ENCODE peak calls at places on chromosome 20, in six cellular contexts. Z is adipocyte, G is left ventricle myocardium inferior, A is heart left ventricle, P is H9, U is testis. I is an unnamed sample.

GRCh38 chr20:32112862-32113261 is 3.3 kb downstream of the TM9SF4 start:
- DNase-seq in Z (no peak), P (no peak), U (peak; percentile 28), G (no peak), A (peak; percentile 36), I (no peak)

GRCh38 chr20:31934968-31935764 is 16.7 kb downstream of the PDRG1 start:
- DNase-seq in G (no peak), U (no peak), A (no peak), P (peak; percentile 80), Z (no peak), I (peak; percentile 80)

GRCh38 chr20:16035576-16035975 is 537.7 kb downstream of the KIF16B start:
- DNase-seq in Z (no peak), P (no peak), G (no peak), U (no peak), A (no peak), I (no peak)

GRCh38 chr20:64040231-64041039 is 4.5 kb downstream of the C20orf204 start:
- DNase-seq in P (no peak), U (no peak), G (no peak), Z (no peak), A (no peak), I (no peak)

GRCh38 chr20:48147326-48147725 is 362.0 kb upstream of the SULF2 start:
- DNase-seq in U (peak; percentile 53), G (no peak), P (no peak), A (no peak), Z (no peak), I (no peak)

GRCh38 chr20:588932-589672 is 21.0 kb downstream of the TCF15 start:
- DNase-seq in G (no peak), U (no peak), P (no peak), Z (no peak), A (no peak), I (peak; percentile 72)

GRCh38 chr20:24718696-24719095 is 230.4 kb upstream of the CST7 start:
- DNase-seq in Z (no peak), G (no peak), A (no peak), P (peak; percentile 43), U (no peak), I (peak; percentile 67)

GRCh38 chr20:14919473-14920157 is 582.2 kb upstream of the FLRT3 start:
- DNase-seq in A (no peak), G (no peak), P (peak; percentile 89), U (no peak), Z (peak; percentile 93), I (peak; percentile 90)

GRCh38 chr20:1075564-1075963 is 42.8 kb upstream of the PSMF1 start:
- DNase-seq in U (no peak), G (no peak), A (no peak), Z (no peak), P (no peak), I (no peak)

GRCh38 chr20:17612287-17612974 is 42.6 kb downstream of the DSTN start:
- DNase-seq in G (no peak), A (peak; percentile 37), Z (peak; percentile 70), P (peak; percentile 36), U (no peak), I (peak; percentile 62)

GRCh38 chr20:38935285-38935684 is 9.1 kb downstream of the FAM83D start:
- DNase-seq in U (no peak), Z (peak; percentile 7), G (no peak), A (no peak), P (no peak), I (no peak)

GRCh38 chr20:34074101-34074760 is 37.8 kb downstream of the EIF2S2 start:
- DNase-seq in A (no peak), U (no peak), P (no peak), Z (peak; percentile 23), G (no peak), I (no peak)

GRCh38 chr20:38242848-38243449 is 17.6 kb downstream of the KIAA1755 start:
- DNase-seq in P (peak; percentile 44), A (no peak), U (peak; percentile 62), G (no peak), Z (no peak), I (peak; percentile 86)

GRCh38 chr20:31710423-31711250 is 12.0 kb downstream of the BCL2L1 start:
- DNase-seq in P (no peak), U (no peak), A (peak; percentile 68), Z (no peak), G (peak; percentile 70), I (no peak)

GRCh38 chr20:48906221-48906877 is 15.2 kb upstream of the ARFGEF2 start:
- DNase-seq in Z (no peak), U (no peak), A (no peak), G (no peak), P (no peak), I (no peak)

GRCh38 chr20:11891081-11891826 is 26.4 kb upstream of the BTBD3 start:
- DNase-seq in P (peak; percentile 50), Z (peak; percentile 80), A (peak; percentile 72), U (peak; percentile 69), G (peak; percentile 63), I (no peak)

GRCh38 chr20:37311710-37312355 is 22.4 kb downstream of the MANBAL start:
- DNase-seq in U (no peak), P (no peak), A (no peak), Z (peak; percentile 25), G (no peak), I (no peak)

GRCh38 chr20:11242320-11242719 is 568.5 kb upstream of the JAG1 start:
- DNase-seq in P (no peak), A (no peak), G (no peak), U (no peak), Z (no peak), I (no peak)

GRCh38 chr20:48266571-48266970 is 481.3 kb upstream of the SULF2 start:
- DNase-seq in P (no peak), A (no peak), G (no peak), U (no peak), Z (no peak), I (peak; percentile 74)

GRCh38 chr20:23129256-23129655 is 43.1 kb upstream of the CD93 start:
- DNase-seq in A (no peak), P (no peak), G (no peak), Z (no peak), U (no peak), I (no peak)

GRCh38 chr20:20505554-20505953 is 137.7 kb downstream of the INSM1 start:
- DNase-seq in U (no peak), P (no peak), G (no peak), Z (no peak), A (no peak), I (no peak)

GRCh38 chr20:56629464-56630085 is 469 bp downstream of the TFAP2C start:
- DNase-seq in Z (peak; percentile 44), U (no peak), A (no peak), P (no peak), G (no peak), I (no peak)
- H3K27me3 ChIP-seq in Z (peaks cover 86% of the 10 kb centered on the region), U (no peaks in the 10 kb centered on the region), A (peaks cover 81% of the 10 kb centered on the region), P (peaks cover 41% of the 10 kb centered on the region), G (peaks cover 100% of the 10 kb centered on the region), I (peaks cover 94% of the 10 kb centered on the region)

DNA sequence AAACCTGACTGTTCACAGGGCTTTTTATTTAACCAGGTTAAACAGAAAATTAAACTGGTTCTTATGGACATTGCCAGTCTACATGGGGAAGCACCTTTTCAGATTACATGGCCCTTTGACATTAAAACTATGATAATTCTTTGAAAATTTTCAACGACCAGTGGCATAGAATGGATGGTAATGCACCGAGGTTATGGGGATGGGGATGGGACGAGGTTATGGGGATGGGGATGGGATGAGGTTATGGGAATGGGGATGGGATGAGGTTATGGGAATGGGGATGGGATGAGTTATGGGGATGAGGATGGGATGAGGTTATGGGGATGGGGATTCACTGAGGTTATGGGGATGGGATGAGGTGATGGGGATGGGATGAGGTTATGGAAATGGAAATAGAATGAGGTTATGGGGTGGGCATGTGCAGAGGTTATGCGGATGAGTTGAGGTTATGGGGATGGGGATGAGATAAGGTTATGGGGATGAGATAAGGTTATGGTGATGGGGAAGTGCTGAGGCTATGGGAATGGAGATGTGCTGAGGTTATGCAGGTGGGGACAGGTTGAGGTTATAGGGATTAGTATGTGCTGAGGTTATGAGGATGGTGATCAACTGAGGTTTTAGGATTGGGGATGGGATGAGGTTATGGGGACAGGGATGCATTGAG is 541.9 kb downstream of the CDH26 start:
- DNase-seq in A (no peak), U (no peak), Z (no peak), G (no peak), P (no peak), I (no peak)
- H3K27me3 ChIP-seq in A (no peaks in the 10 kb centered on the region), U (no peaks in the 10 kb centered on the region), Z (peaks cover 5% of the 10 kb centered on the region), G (peaks cover 10% of the 10 kb centered on the region), P (no peaks in the 10 kb centered on the region), I (no peaks in the 10 kb centered on the region)

DNA sequence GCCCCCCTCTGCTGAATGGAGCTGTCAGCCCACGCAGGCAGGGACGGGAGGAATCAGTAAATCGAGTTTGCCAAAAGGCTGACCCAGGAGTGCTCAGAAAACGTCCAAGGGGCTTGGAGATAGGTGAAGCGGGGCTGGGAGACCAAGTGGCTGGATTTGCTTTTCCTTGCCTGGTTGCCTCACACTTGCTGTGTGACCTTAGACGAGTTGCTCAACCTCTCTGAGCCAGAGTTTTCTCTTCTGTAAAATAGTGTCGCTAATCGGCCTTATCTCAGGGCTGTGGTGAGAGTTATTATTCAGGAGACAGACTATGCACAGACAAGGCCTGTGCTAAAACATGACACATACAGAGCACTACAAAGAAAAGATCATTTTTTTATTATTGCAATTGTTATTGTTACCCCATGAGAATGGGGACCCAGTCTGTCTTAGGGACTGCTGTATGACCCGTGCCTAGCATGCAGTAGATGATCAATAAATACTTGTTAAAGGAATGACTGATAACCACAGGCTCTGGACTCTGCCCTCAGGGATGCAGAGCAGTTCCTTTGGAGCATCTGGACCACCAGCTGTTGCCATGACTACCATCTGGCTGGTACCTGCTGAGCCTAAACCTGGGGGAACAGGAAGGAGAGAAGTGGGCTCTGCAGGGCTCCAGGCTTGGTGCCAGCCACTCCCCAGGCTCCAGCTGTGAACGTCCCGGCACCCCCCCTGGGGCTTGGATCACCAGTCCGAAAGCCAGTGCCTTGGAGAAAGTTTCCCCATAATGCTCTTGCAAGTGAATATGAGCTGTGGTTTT is 901 bp downstream of the KCNK15 start:
- DNase-seq in A (no peak), U (no peak), G (no peak), P (no peak), Z (no peak), I (peak; percentile 74)
- H3K27me3 ChIP-seq in A (no peaks in the 10 kb centered on the region), U (no peaks in the 10 kb centered on the region), G (peaks cover 29% of the 10 kb centered on the region), P (peaks cover 7% of the 10 kb centered on the region), Z (peaks cover 16% of the 10 kb centered on the region), I (peaks cover 51% of the 10 kb centered on the region)

GRCh38 chr20:4227085-4227821 is 211.9 kb upstream of the RNF24 start:
- DNase-seq in G (no peak), Z (peak; percentile 58), U (peak; percentile 49), P (peak; percentile 80), A (peak; percentile 38), I (peak; percentile 83)

GRCh38 chr20:4230185-4230584 is 214.8 kb upstream of the RNF24 start:
- DNase-seq in Z (no peak), A (no peak), U (no peak), P (no peak), G (no peak), I (no peak)

GRCh38 chr20:4226330-4227084 is 211.1 kb upstream of the RNF24 start:
- DNase-seq in A (no peak), G (no peak), Z (no peak), P (no peak), U (no peak), I (no peak)

GRCh38 chr20:4229415-4229814 is 214.1 kb upstream of the RNF24 start:
- DNase-seq in Z (no peak), G (no peak), A (no peak), U (no peak), P (no peak), I (no peak)

DNA sequence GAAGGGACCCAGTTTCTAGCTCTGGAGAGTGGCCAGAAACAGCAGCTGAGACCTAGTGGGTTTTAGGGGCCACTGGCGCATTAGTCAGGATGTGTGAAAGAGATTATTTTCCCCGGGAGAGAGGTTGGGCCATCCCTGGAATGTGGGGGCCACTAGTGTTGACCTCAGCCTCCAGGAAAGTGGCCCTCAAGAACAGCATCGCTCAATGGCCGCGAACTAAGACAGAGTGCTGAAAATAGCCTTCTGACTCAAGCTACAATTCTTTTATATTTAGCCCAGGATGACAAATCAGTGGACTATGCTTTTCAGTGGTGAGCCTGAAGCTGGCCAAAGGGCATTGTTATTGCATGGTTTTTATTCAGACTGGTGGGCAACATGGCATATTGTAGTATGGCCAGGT is 210.4 kb upstream of the RNF24 start:
- DNase-seq in P (no peak), G (no peak), Z (peak; percentile 83), A (peak; percentile 38), U (no peak), I (no peak)
- H3K27me3 ChIP-seq in P (peaks cover 4% of the 10 kb centered on the region), G (peaks cover 16% of the 10 kb centered on the region), Z (peaks cover 11% of the 10 kb centered on the region), A (no peaks in the 10 kb centered on the region), U (no peaks in the 10 kb centered on the region), I (peaks cover 22% of the 10 kb centered on the region)

I was measured in endodermal cell.